ENCODE peak calls at places on chromosomes 4 and X, in six cellular contexts. X is C1 segment of cervical spinal cord; O is GM06990; I is T-cell; Y is stimulated activated CD4-positive, alpha-beta T cell treated with anti-CD3 and anti-CD28 coated beads, Interleukin-15, amount 100 ng/mL, for 48 hours; T is HT1080. C is an unnamed sample.

GRCh38 chr4:70559216-70559830 is 32.7 kb upstream of the AMBN start:
- DNase-seq in X (no peak), O (no peak), I (no peak), Y (peak; percentile 1), T (peak; percentile 50), C (peak; percentile 57)

GRCh38 chr4:124334119-124334518 is 378.4 kb downstream of the ANKRD50 start:
- DNase-seq in X (no peak), O (no peak), I (no peak), Y (no peak), T (peak; percentile 62), C (peak; percentile 73)

GRCh38 chrX:133335027-133335426 is 80.3 kb downstream of the GPC4 start:
- DNase-seq in X (no peak), O (no peak), I (no peak), Y (no peak), T (no peak), C (peak; percentile 37)

GRCh38 chr4:96593422-96593821 is 753.5 kb downstream of the PDHA2 start:
- DNase-seq in X (no peak), O (no peak), I (no peak), Y (no peak), T (peak; percentile 34), C (no peak)

GRCh38 chr4:20288846-20289512 is 37.3 kb downstream of the SLIT2 start:
- DNase-seq in X (no peak), O (no peak), I (no peak), Y (no peak), T (peak; percentile 46), C (no peak)

GRCh38 chr4:112531146-112531545 is 15.2 kb upstream of the NEUROG2 start:
- DNase-seq in X (no peak), O (no peak), I (no peak), Y (no peak), T (no peak), C (no peak)

GRCh38 chr4:118776166-118776954 is 59.6 kb downstream of the SEC24D start:
- DNase-seq in X (no peak), O (no peak), I (no peak), Y (no peak), T (no peak), C (no peak)

GRCh38 chrX:47539860-47540259 is 21.1 kb upstream of the ARAF start:
- DNase-seq in X (no peak), O (no peak), I (no peak), Y (no peak), T (no peak), C (no peak)

GRCh38 chrX:134573683-134574035 is 84.6 kb downstream of the PLAC1 start:
- DNase-seq in X (no peak), O (no peak), I (no peak), Y (no peak), T (no peak), C (no peak)

GRCh38 chr4:1293981-1294380 is 4.3 kb downstream of the MAEA start:
- DNase-seq in X (no peak), O (no peak), I (no peak), Y (no peak), T (no peak), C (no peak)

GRCh38 chrX:72123471-72124185 is 8.1 kb downstream of the RTL5 start:
- DNase-seq in X (no peak), O (no peak), I (no peak), Y (no peak), T (peak; percentile 23), C (no peak)

GRCh38 chr4:32161382-32161781 is 1441.2 kb downstream of the PCDH7 start:
- DNase-seq in X (no peak), O (no peak), I (no peak), Y (no peak), T (peak; percentile 62), C (peak; percentile 10)

GRCh38 chr4:98620087-98620784 is 38.2 kb downstream of the TSPAN5 start:
- DNase-seq in X (no peak), O (no peak), I (no peak), Y (no peak), T (no peak), C (no peak)

GRCh38 chr4:181939199-181939945 is 303.8 kb upstream of the TENM3 start:
- DNase-seq in X (peak; percentile 9), O (no peak), I (no peak), Y (no peak), T (no peak), C (no peak)

GRCh38 chr4:52015366-52015765 is 4.8 kb downstream of the LRRC66 start:
- DNase-seq in X (no peak), O (no peak), I (no peak), Y (no peak), T (peak; percentile 10), C (no peak)

GRCh38 chrX:10622197-10622596 is 1.8 kb upstream of the MID1 start:
- DNase-seq in X (no peak), O (no peak), I (no peak), Y (no peak), T (no peak), C (no peak)

GRCh38 chr4:165464813-165465381 is 86.1 kb downstream of the CPE start:
- DNase-seq in X (no peak), O (no peak), I (no peak), Y (no peak), T (peak; percentile 28), C (peak; percentile 61)

GRCh38 chrX:37862851-37863250 is 15.5 kb upstream of the DYNLT3 start:
- DNase-seq in X (no peak), O (no peak), I (no peak), Y (no peak), T (no peak), C (no peak)

GRCh38 chrX:25524150-25524549 is 508.4 kb upstream of the ARX start:
- DNase-seq in X (no peak), O (no peak), I (no peak), Y (no peak), T (peak; percentile 78), C (peak; percentile 48)

GRCh38 chr4:38075370-38076152 is 115.4 kb downstream of the PTTG2 start:
- DNase-seq in X (no peak), O (no peak), I (no peak), Y (no peak), T (no peak), C (no peak)

GRCh38 chrX:77014655-77015377 is 432.4 kb upstream of the FGF16 start:
- DNase-seq in X (no peak), O (no peak), I (no peak), Y (no peak), T (no peak), C (no peak)

GRCh38 chrX:106401965-106402559 is 209.7 kb upstream of the RADX start:
- DNase-seq in X (no peak), O (no peak), I (no peak), Y (no peak), T (no peak), C (no peak)

GRCh38 chrX:119734897-119735339 is 23.5 kb upstream of the SOWAHD start:
- DNase-seq in X (peak; percentile 27), O (no peak), I (no peak), Y (no peak), T (no peak), C (no peak)

GRCh38 chr4:7390906-7391636 is 43.7 kb downstream of the PSAPL1 start:
- DNase-seq in X (no peak), O (no peak), I (no peak), Y (no peak), T (no peak), C (no peak)

GRCh38 chrX:154548028-154548316 is 552 bp downstream of the IKBKG start:
- DNase-seq in X (no peak), O (no peak), I (no peak), Y (no peak), T (no peak), C (no peak)

GRCh38 chr4:21656832-21657231 is 291.7 kb downstream of the KCNIP4 start:
- DNase-seq in X (no peak), O (no peak), I (no peak), Y (no peak), T (peak; percentile 87), C (peak; percentile 92)

GRCh38 chrX:44903107-44903506 is 30.1 kb downstream of the KDM6A start:
- DNase-seq in X (no peak), O (peak; percentile 39), I (no peak), Y (no peak), T (peak; percentile 73), C (peak; percentile 62)

GRCh38 chr4:85798011-85798770 is 323.2 kb downstream of the ARHGAP24 start:
- DNase-seq in X (no peak), O (no peak), I (no peak), Y (no peak), T (no peak), C (no peak)

GRCh38 chrX:151977009-151977408 is 2.5 kb upstream of the GABRE start:
- DNase-seq in X (no peak), O (no peak), I (no peak), Y (no peak), T (no peak), C (no peak)

GRCh38 chr4:120658772-120659171 is 263.8 kb downstream of the PRDM5 start:
- DNase-seq in X (no peak), O (no peak), I (no peak), Y (no peak), T (no peak), C (no peak)

GRCh38 chrX:22365460-22365859 is 92.7 kb downstream of the CBLL2 start:
- DNase-seq in X (no peak), O (no peak), I (no peak), Y (no peak), T (peak; percentile 95), C (peak; percentile 90)

GRCh38 chrX:18964880-18965279 is 19.0 kb downstream of the PHKA2 start:
- DNase-seq in X (no peak), O (no peak), I (no peak), Y (no peak), T (no peak), C (no peak)